ENCODE peak calls at places on chromosomes 11 and 22, in four cellular contexts. One of them, this sample, is unnamed.

GRCh38 chr11:66438009-66438503 is 592 bp downstream of the MRPL11 start:
- DNase-seq in neural progenitor cell: peak
- DNase-seq in GM23248: no peak
- DNase-seq in iPS-NIHi11: no peak
- DNase-seq in this sample: peak

GRCh38 chr11:46100670-46101069 is 20.6 kb downstream of the PHF21A start:
- DNase-seq in neural progenitor cell: no peak
- DNase-seq in GM23248: no peak
- DNase-seq in iPS-NIHi11: no peak
- DNase-seq in this sample: no peak

GRCh38 chr22:45324186-45324775 is 14.5 kb downstream of the FAM118A start:
- DNase-seq in neural progenitor cell: no peak
- DNase-seq in GM23248: no peak
- DNase-seq in iPS-NIHi11: no peak
- DNase-seq in this sample: no peak

GRCh38 chr11:92045325-92045724 is 179.3 kb upstream of the FAT3 start:
- DNase-seq in neural progenitor cell: no peak
- DNase-seq in GM23248: no peak
- DNase-seq in iPS-NIHi11: no peak
- DNase-seq in this sample: no peak

GRCh38 chr11:117200813-117201515 is 1.8 kb downstream of the TAGLN start:
- DNase-seq in neural progenitor cell: no peak
- DNase-seq in GM23248: peak
- DNase-seq in iPS-NIHi11: no peak
- DNase-seq in this sample: peak

GRCh38 chr11:70713988-70714665 is 315.8 kb downstream of the CTTN start:
- DNase-seq in neural progenitor cell: peak
- DNase-seq in GM23248: no peak
- DNase-seq in iPS-NIHi11: peak
- DNase-seq in this sample: no peak

GRCh38 chr11:68843052-68843561 is 1.4 kb upstream of the CPT1A start:
- DNase-seq in neural progenitor cell: peak
- DNase-seq in GM23248: peak
- DNase-seq in iPS-NIHi11: no peak
- DNase-seq in this sample: peak

GRCh38 chr11:47617417-47617809 is 23.2 kb upstream of the C1QTNF4 start:
- DNase-seq in neural progenitor cell: no peak
- DNase-seq in GM23248: peak
- DNase-seq in iPS-NIHi11: no peak
- DNase-seq in this sample: peak

GRCh38 chr11:18419040-18419439 is 6.9 kb downstream of the LDHC start:
- DNase-seq in neural progenitor cell: no peak
- DNase-seq in GM23248: no peak
- DNase-seq in iPS-NIHi11: no peak
- DNase-seq in this sample: no peak

GRCh38 chr11:134656861-134657540 is 245.0 kb upstream of the B3GAT1 start:
- DNase-seq in neural progenitor cell: no peak
- DNase-seq in GM23248: no peak
- DNase-seq in iPS-NIHi11: no peak
- DNase-seq in this sample: no peak

GRCh38 chr11:28833670-28834069 is 725.5 kb downstream of the METTL15 start:
- DNase-seq in neural progenitor cell: no peak
- DNase-seq in GM23248: peak
- DNase-seq in iPS-NIHi11: no peak
- DNase-seq in this sample: peak

GRCh38 chr11:110337570-110338193 is 41.3 kb upstream of the RDX start:
- DNase-seq in neural progenitor cell: no peak
- DNase-seq in GM23248: no peak
- DNase-seq in iPS-NIHi11: no peak
- DNase-seq in this sample: peak

GRCh38 chr11:108199446-108200321 is 22.8 kb downstream of the NPAT start:
- DNase-seq in neural progenitor cell: no peak
- DNase-seq in GM23248: peak
- DNase-seq in iPS-NIHi11: no peak
- DNase-seq in this sample: peak

GRCh38 chr22:49561338-49561737 is 266.3 kb downstream of the BRD1 start:
- DNase-seq in neural progenitor cell: no peak
- DNase-seq in GM23248: no peak
- DNase-seq in iPS-NIHi11: no peak
- DNase-seq in this sample: no peak

GRCh38 chr11:12556788-12557384 is 117.3 kb upstream of the TEAD1 start:
- DNase-seq in neural progenitor cell: peak
- DNase-seq in GM23248: peak
- DNase-seq in iPS-NIHi11: peak
- DNase-seq in this sample: peak

GRCh38 chr11:88315981-88316441 is 21.5 kb downstream of the CTSC start:
- DNase-seq in neural progenitor cell: no peak
- DNase-seq in GM23248: no peak
- DNase-seq in iPS-NIHi11: no peak
- DNase-seq in this sample: no peak

GRCh38 chr11:62726156-62727006 is 876 bp downstream of the HNRNPUL2 start:
- DNase-seq in neural progenitor cell: no peak
- DNase-seq in GM23248: no peak
- DNase-seq in iPS-NIHi11: no peak
- DNase-seq in this sample: no peak

GRCh38 chr11:128553662-128554392 is 33.5 kb downstream of the ETS1 start:
- DNase-seq in neural progenitor cell: peak
- DNase-seq in GM23248: peak
- DNase-seq in iPS-NIHi11: no peak
- DNase-seq in this sample: peak

GRCh38 chr11:128630367-128631230 is 43.2 kb upstream of the ETS1 start:
- DNase-seq in neural progenitor cell: peak
- DNase-seq in GM23248: peak
- DNase-seq in iPS-NIHi11: peak
- DNase-seq in this sample: peak

GRCh38 chr11:18987454-18988231 is 48.4 kb upstream of the MRGPRX1 start:
- DNase-seq in neural progenitor cell: no peak
- DNase-seq in GM23248: peak
- DNase-seq in iPS-NIHi11: no peak
- DNase-seq in this sample: peak

GRCh38 chr11:69644071-69644961 is 3.4 kb downstream of the CCND1 start:
- DNase-seq in neural progenitor cell: no peak
- DNase-seq in GM23248: peak
- DNase-seq in iPS-NIHi11: no peak
- DNase-seq in this sample: peak

GRCh38 chr11:128412847-128413791 is 174.2 kb downstream of the ETS1 start:
- DNase-seq in neural progenitor cell: no peak
- DNase-seq in GM23248: peak
- DNase-seq in iPS-NIHi11: no peak
- DNase-seq in this sample: no peak

GRCh38 chr11:10622957-10623787 is 54.7 kb upstream of the LYVE1 start:
- DNase-seq in neural progenitor cell: no peak
- DNase-seq in GM23248: no peak
- DNase-seq in iPS-NIHi11: no peak
- DNase-seq in this sample: no peak

GRCh38 chr22:22090650-22091399 is 108.2 kb upstream of the TOP3B start:
- DNase-seq in neural progenitor cell: no peak
- DNase-seq in GM23248: no peak
- DNase-seq in iPS-NIHi11: no peak
- DNase-seq in this sample: no peak

GRCh38 chr11:65417702-65418430 is 4.7 kb upstream of the NEAT1 start:
- DNase-seq in neural progenitor cell: no peak
- DNase-seq in GM23248: peak
- DNase-seq in iPS-NIHi11: no peak
- DNase-seq in this sample: peak

GRCh38 chr11:17867346-17867745 is 132.8 kb downstream of the KCNC1 start:
- DNase-seq in neural progenitor cell: no peak
- DNase-seq in GM23248: no peak
- DNase-seq in iPS-NIHi11: no peak
- DNase-seq in this sample: no peak

GRCh38 chr11:114172871-114173444 is 113.4 kb downstream of the ZBTB16 start:
- DNase-seq in neural progenitor cell: no peak
- DNase-seq in GM23248: no peak
- DNase-seq in iPS-NIHi11: no peak
- DNase-seq in this sample: no peak

GRCh38 chr22:31625661-31626426 is 36.2 kb downstream of the PISD start:
- DNase-seq in neural progenitor cell: peak
- DNase-seq in GM23248: peak
- DNase-seq in iPS-NIHi11: peak
- DNase-seq in this sample: no peak

GRCh38 chr11:70176940-70177689 is 26.0 kb upstream of the FADD start:
- DNase-seq in neural progenitor cell: peak
- DNase-seq in GM23248: peak
- DNase-seq in iPS-NIHi11: peak
- DNase-seq in this sample: peak

GRCh38 chr22:21796863-21797262 is 61.3 kb upstream of the YPEL1 start:
- DNase-seq in neural progenitor cell: no peak
- DNase-seq in GM23248: no peak
- DNase-seq in iPS-NIHi11: peak
- DNase-seq in this sample: no peak

GRCh38 chr11:128579790-128580504 is 7.4 kb downstream of the ETS1 start:
- DNase-seq in neural progenitor cell: no peak
- DNase-seq in GM23248: peak
- DNase-seq in iPS-NIHi11: no peak
- DNase-seq in this sample: peak

GRCh38 chr11:99135508-99135907 is 114.8 kb downstream of the CNTN5 start:
- DNase-seq in neural progenitor cell: no peak
- DNase-seq in GM23248: no peak
- DNase-seq in iPS-NIHi11: no peak
- DNase-seq in this sample: no peak

GRCh38 chr22:46984751-46985506 is 222.5 kb downstream of the TBC1D22A start:
- DNase-seq in neural progenitor cell: no peak
- DNase-seq in GM23248: peak
- DNase-seq in iPS-NIHi11: no peak
- DNase-seq in this sample: peak

This sample was measured in EH.